ENCODE peak calls at places on chromosomes 11 and 22, in five cellular contexts. Z is A549, J is K562, P is IMR-90, W is H1. F is an unnamed sample.

GRCh38 chr11:10328314-10329090 is 23.6 kb downstream of the ADM start:
- DNase-seq in Z (no peak), J (no peak), P (peak), W (no peak), F (no peak)

GRCh38 chr11:44950625-44951472 is at the start of gene TP53I11:
- DNase-seq in Z (peak), J (peak), P (peak), W (no peak), F (peak)

GRCh38 chr22:23098718-23099524 is 28.6 kb downstream of the GNAZ start:
- DNase-seq in Z (no peak), J (peak), P (no peak), W (no peak), F (no peak)

GRCh38 chr11:107496011-107496410 is 38.4 kb upstream of the CWF19L2 start:
- DNase-seq in Z (no peak), J (no peak), P (peak), W (no peak), F (no peak)

GRCh38 chr11:27367881-27368280 is 4.9 kb upstream of the CCDC34 start:
- DNase-seq in Z (no peak), J (no peak), P (no peak), W (no peak), F (no peak)

GRCh38 chr11:61742391-61742790 is 10.0 kb upstream of the MYRF start:
- DNase-seq in Z (no peak), J (no peak), P (no peak), W (no peak), F (no peak)

GRCh38 chr11:60786811-60787567 is 1.9 kb downstream of the MS4A10 start:
- DNase-seq in Z (peak), J (no peak), P (peak), W (no peak), F (no peak)

GRCh38 chr11:43758942-43759341 is 78.4 kb downstream of the HSD17B12 start:
- DNase-seq in Z (no peak), J (no peak), P (no peak), W (no peak), F (no peak)

GRCh38 chr22:50611341-50612060 is 10.9 kb downstream of the MAPK8IP2 start:
- DNase-seq in Z (no peak), J (no peak), P (no peak), W (no peak), F (no peak)

GRCh38 chr11:2512431-2513407 is 67.9 kb downstream of the KCNQ1 start:
- DNase-seq in Z (no peak), J (peak), P (no peak), W (peak), F (no peak)

GRCh38 chr11:2509481-2510001 is 64.7 kb downstream of the KCNQ1 start:
- DNase-seq in Z (no peak), J (peak), P (no peak), W (no peak), F (no peak)

GRCh38 chr11:2513441-2513840 is 68.6 kb downstream of the KCNQ1 start:
- DNase-seq in Z (no peak), J (no peak), P (no peak), W (no peak), F (no peak)

GRCh38 chr11:2510626-2511402 is 66.0 kb downstream of the KCNQ1 start:
- DNase-seq in Z (no peak), J (peak), P (no peak), W (no peak), F (no peak)

DNA sequence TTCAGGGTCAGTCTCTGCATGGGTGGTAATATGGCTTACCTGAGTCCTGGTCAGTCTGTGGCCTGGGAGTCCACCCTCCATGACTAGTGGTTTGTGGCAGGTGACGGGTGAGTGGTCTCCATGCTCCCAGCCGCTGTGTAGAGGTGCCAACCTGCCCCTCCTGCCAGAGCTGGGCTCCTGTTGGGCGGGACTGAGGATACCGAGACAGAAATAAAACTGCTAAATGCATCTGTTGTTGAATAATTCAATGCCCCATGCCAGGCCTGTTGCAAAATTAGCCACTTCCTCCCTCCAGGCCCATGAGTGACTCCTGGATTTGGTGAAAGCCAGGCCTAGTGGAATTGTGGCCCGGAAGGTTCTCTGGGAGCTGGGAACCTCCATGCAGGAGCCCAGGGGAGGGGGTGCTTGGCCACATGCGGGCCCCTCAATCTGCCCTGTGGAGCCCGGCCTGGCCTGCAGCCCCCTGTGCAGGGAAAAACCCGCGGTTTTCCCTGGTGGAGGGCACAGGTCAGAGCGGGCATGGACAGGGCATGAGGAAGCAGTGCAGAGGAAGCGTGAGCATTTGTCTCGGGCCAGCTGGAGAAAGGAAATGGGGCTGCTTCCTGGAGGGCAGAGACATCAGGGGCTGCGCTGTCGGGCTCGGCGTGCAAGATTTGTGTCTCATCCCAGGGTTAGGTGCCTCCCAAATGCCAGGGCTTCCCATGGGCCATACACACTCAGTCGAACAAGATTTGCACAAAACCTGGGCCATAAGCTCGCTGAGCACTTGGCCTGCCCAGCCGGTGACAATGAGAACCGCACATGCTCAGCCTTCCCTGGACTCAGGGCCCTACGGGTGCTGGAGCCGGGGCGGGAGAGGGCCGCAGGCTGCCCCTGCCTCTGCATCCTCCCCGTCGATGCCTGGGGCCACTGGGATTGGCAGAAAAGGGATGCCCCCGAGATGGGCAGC is 66.9 kb downstream of the KCNQ1 start:
- DNase-seq in Z (no peak), J (peak), P (no peak), W (no peak), F (no peak)
- TF ChIP-seq CEBPB in Z (no peak), J (no peak), P (no peak), W (no peak), F (no peak)

DNA sequence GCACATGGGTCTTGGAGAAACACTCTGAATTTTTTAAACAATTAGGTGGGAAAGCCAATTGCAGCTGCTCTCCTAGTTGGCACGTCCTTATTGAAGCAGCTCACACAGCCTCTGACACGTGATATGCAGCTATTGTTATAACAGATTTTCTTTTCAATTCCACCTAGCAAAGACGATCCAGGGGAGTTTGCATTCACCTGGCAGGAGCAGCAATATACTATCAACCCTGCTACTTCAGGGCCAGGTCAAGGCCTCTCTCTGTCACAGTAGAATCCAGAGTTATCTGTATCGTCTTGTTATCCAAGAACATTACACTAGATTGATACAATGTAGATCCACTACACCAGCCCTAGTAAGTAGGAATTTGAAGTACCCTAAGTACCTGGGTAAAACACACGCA is 8.3 kb downstream of the KRTAP5-11 start:
- DNase-seq in Z (no peak), J (no peak), P (no peak), W (no peak), F (no peak)
- TF ChIP-seq CEBPB in Z (no peak), J (no peak), P (no peak), W (no peak), F (no peak)

DNA sequence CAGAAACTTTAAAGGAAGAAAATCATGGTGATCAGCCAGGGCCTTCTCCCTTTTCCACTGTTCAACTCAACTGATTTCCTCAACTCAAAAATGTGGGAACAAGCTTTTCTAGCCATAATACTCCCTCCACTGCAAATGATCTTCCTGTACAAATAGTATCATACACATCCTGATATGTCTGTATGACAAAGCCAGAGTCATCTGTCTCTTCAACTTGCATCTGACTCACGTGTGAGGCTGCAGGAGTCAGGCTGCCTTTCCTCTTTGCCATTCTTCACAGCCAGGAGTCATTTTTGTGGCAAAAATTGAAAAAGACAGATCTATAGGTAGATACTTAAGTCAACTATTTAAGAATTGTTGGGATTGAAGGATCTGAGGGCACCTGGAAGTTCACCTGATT is 13.3 kb downstream of the PATZ1 start:
- DNase-seq in Z (no peak), J (no peak), P (peak), W (no peak), F (no peak)
- TF ChIP-seq CEBPB in Z (no peak), J (no peak), P (no peak), W (no peak), F (no peak)

GRCh38 chr11:119237515-119237914 is 31.4 kb downstream of the CBL start:
- DNase-seq in Z (no peak), J (no peak), P (no peak), W (no peak), F (no peak)
- TF ChIP-seq CEBPB in Z (no peak), J (no peak), P (no peak), W (no peak), F (no peak)

DNA sequence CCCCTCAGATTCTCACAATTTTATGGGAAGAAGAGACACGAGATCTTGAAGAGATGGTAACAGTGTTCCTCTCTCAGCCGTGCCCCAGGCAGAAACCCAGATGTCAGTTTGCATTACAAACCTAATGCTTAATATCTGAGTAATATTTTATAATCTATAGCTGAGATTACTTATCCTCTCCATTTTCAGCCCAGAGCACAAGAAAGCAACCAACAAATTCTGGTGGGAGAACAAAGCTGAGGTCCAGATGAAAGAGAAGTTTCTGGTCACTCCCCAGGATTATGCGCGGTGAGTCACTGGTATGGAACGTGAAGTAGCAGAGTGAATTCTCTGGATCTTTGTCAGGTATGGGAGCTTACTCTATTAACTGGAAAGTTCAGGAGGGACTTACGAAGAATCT is 884 bp downstream of the CENATAC start:
- DNase-seq in Z (peak), J (peak), P (peak), W (no peak), F (peak)
- TF ChIP-seq CEBPB in Z (no peak), J (no peak), P (no peak), W (no peak), F (no peak)

GRCh38 chr11:69382131-69383128 is 88.5 kb downstream of the MYEOV start:
- DNase-seq in Z (no peak), J (peak), P (no peak), W (peak), F (peak)

GRCh38 chr11:69380451-69380901 is 86.5 kb downstream of the MYEOV start:
- DNase-seq in Z (no peak), J (no peak), P (no peak), W (no peak), F (no peak)

GRCh38 chr11:69383372-69383771 is 89.4 kb downstream of the MYEOV start:
- DNase-seq in Z (no peak), J (no peak), P (no peak), W (no peak), F (no peak)

GRCh38 chr11:69381681-69382130 is 87.8 kb downstream of the MYEOV start:
- DNase-seq in Z (no peak), J (peak), P (no peak), W (no peak), F (no peak)

GRCh38 chr11:69380921-69381581 is 87.1 kb downstream of the MYEOV start:
- DNase-seq in Z (no peak), J (no peak), P (no peak), W (no peak), F (no peak)
- TF ChIP-seq CEBPB in Z (no peak), J (no peak), P (no peak), W (no peak), F (no peak)

GRCh38 chr22:38177926-38178604 is 3.6 kb downstream of the PLA2G6 start:
- DNase-seq in Z (peak), J (peak), P (peak), W (no peak), F (peak)
- TF ChIP-seq CEBPB in Z (no peak), J (no peak), P (peak), W (no peak), F (no peak)

GRCh38 chr22:26131755-26132154 is 37.5 kb upstream of the SEZ6L start:
- DNase-seq in Z (no peak), J (no peak), P (no peak), W (no peak), F (no peak)

GRCh38 chr22:26139320-26139719 is 29.9 kb upstream of the SEZ6L start:
- DNase-seq in Z (no peak), J (no peak), P (no peak), W (no peak), F (no peak)

DNA sequence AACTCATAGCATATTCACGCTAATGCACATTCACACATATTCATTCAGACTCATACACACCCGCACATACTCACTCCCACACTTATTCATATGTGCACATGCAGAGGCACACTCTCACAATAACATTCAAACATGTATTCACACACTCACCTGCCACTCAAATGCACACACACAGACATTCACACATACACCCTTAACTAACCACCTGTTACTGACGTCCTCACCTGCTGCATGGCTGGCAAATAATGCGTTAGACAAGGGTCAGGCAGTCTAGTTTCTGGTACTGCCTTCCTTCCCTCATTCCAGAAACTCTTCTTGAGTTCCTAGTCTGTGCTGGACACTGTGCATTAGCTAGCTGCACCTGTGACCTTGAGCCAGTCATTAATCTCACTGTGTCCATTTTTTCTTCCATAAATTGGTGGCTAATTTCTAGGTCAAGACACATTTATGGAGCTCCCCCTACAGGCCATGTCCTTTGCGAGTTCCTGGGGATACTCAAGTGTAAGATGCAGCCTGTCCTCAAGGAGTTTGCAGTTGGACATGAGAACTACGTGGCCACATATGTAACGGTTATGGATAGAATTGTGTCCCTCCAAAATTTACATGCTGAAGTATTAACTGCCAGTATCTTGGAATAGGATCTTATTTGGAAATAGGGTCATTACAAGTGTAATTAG is 34.5 kb upstream of the SEZ6L start:
- DNase-seq in Z (peak), J (no peak), P (no peak), W (peak), F (peak)
- TF ChIP-seq CEBPB in Z (no peak), J (no peak), P (no peak), W (no peak), F (no peak)

DNA sequence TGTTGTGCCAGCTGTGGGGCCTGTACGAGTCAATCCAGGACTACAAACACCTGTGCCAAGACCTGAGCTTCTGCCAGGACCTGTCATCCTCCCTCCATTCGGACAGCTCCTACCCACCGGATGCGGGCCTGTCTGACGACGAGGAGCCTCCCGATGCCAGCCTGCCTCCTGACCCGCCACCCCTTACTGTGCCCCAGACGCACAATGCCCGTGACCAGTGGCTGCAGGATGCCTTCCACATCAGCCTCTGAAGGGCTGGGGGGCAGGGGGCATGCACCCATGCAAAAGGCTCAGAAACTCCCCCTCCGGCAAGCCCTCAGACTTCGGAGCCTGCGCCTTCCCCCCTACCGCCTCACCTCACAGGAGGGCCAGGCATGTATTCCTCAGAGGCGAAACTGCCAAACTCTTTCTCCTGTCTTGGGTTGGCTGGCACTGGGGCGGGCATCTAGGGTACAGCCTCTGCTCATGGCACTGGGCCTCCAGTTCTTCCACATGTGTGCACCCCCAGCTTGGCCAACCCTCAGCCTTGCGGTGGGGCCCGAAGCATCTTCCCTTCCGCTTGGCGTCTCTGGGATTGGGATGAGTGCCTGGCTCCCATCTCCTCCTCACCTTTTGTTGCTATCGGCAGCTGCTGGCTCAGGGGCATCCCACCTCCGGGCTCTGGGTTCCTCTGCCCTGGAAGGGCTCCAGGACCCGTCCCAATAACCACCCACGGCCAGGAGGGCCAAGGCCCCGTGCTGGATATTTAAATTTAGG is 1.2 kb downstream of the FAM89B start:
- DNase-seq in Z (no peak), J (no peak), P (no peak), W (no peak), F (no peak)
- TF ChIP-seq CEBPB in Z (no peak), J (no peak), P (no peak), W (no peak), F (no peak)

F was measured in HCT116.